ENCODE peak calls at places on chromosomes 5 and 9, in five cellular contexts. A, T, C, M and R are unnamed samples.

GRCh38 chr5:61866930-61867329 is 439.1 kb upstream of the KIF2A start:
- DNase-seq in M (no peak), T (peak; percentile 6), A (no peak), C (peak; percentile 38), R (peak; percentile 12)

GRCh38 chr5:149485655-149486615 is 65.3 kb downstream of the CSNK1A1 start:
- DNase-seq in M (peak; percentile 53), C (peak; percentile 100), T (peak; percentile 63), A (peak; percentile 34), R (peak; percentile 23)

GRCh38 chr5:51208291-51208690 is 175.0 kb upstream of the ISL1 start:
- DNase-seq in M (peak; percentile 16), T (no peak), A (no peak), C (no peak), R (no peak)

GRCh38 chr5:88145603-88146467 is 122.8 kb downstream of the TMEM161B start:
- DNase-seq in A (peak; percentile 4), T (no peak), C (no peak), M (peak; percentile 14), R (peak; percentile 7)

GRCh38 chr9:4038182-4038723 is 261.6 kb downstream of the GLIS3 start:
- DNase-seq in M (no peak), A (no peak), C (peak; percentile 53), T (no peak), R (no peak)

GRCh38 chr5:15354011-15354410 is 146.0 kb upstream of the FBXL7 start:
- DNase-seq in M (no peak), T (no peak), C (no peak), A (no peak), R (no peak)

GRCh38 chr9:109966643-109967368 is 186.8 kb downstream of the PALM2AKAP2 start:
- DNase-seq in A (no peak), T (no peak), C (no peak), M (no peak), R (no peak)

GRCh38 chr5:42583322-42583721 is 160.1 kb downstream of the GHR start:
- DNase-seq in T (peak; percentile 50), C (peak; percentile 38), M (peak; percentile 64), A (peak; percentile 37), R (peak; percentile 88)

GRCh38 chr5:171700331-171700935 is 85.2 kb upstream of the SMIM23 start:
- DNase-seq in M (no peak), T (no peak), A (no peak), C (no peak), R (no peak)

GRCh38 chr9:23674016-23674585 is 151.9 kb downstream of the ELAVL2 start:
- DNase-seq in A (no peak), M (no peak), T (no peak), C (no peak), R (no peak)

GRCh38 chr5:120108586-120109254 is 355.4 kb upstream of the PRR16 start:
- DNase-seq in C (peak; percentile 61), T (no peak), A (no peak), M (no peak), R (no peak)

GRCh38 chr5:65485405-65485804 is 3.7 kb upstream of the ADAMTS6 start:
- DNase-seq in C (no peak), M (no peak), A (no peak), T (no peak), R (no peak)

GRCh38 chr9:124818431-124819281 is 34.6 kb upstream of the WDR38 start:
- DNase-seq in C (peak; percentile 74), A (peak; percentile 71), T (no peak), M (peak; percentile 90), R (peak; percentile 44)

GRCh38 chr5:5490774-5491347 is 68.4 kb downstream of the ICE1 start:
- DNase-seq in C (no peak), T (no peak), M (no peak), A (no peak), R (no peak)

GRCh38 chr5:16489322-16489791 is 23.8 kb upstream of the ZNF622 start:
- DNase-seq in T (peak; percentile 45), C (peak; percentile 64), A (peak; percentile 54), M (peak; percentile 30), R (peak; percentile 42)

GRCh38 chr9:4604678-4605095 is 57.4 kb upstream of the PLPP6 start:
- DNase-seq in A (peak; percentile 68), T (peak; percentile 68), C (peak; percentile 59), M (peak; percentile 75), R (peak; percentile 27)

GRCh38 chr9:128972956-128973355 is 25.5 kb downstream of the NUP188 start:
- DNase-seq in T (peak; percentile 32), M (no peak), A (no peak), C (peak; percentile 91), R (no peak)

GRCh38 chr5:98569288-98569687 is 204.2 kb upstream of the RGMB start:
- DNase-seq in M (no peak), A (no peak), C (no peak), T (no peak), R (no peak)

GRCh38 chr9:5438301-5439162 is 807 bp upstream of the PLGRKT start:
- DNase-seq in M (no peak), T (no peak), A (no peak), C (peak; percentile 56), R (no peak)

GRCh38 chr5:65127181-65127901 is 354.4 kb downstream of the ADAMTS6 start:
- DNase-seq in A (no peak), T (no peak), M (no peak), C (peak; percentile 93), R (no peak)

GRCh38 chr5:174293006-174293405 is 247.5 kb downstream of the NSG2 start:
- DNase-seq in M (no peak), T (no peak), C (no peak), A (no peak), R (no peak)

GRCh38 chr5:142134333-142135010 is 25.9 kb downstream of the NDFIP1 start:
- DNase-seq in A (no peak), M (no peak), C (no peak), T (no peak), R (no peak)

GRCh38 chr5:142128675-142129208 is 20.2 kb downstream of the NDFIP1 start:
- DNase-seq in C (no peak), A (no peak), T (no peak), M (no peak), R (no peak)

GRCh38 chr5:142129447-142129846 is 20.9 kb downstream of the NDFIP1 start:
- DNase-seq in C (no peak), M (no peak), T (no peak), A (no peak), R (no peak)

GRCh38 chr5:142131394-142131793 is 22.8 kb downstream of the NDFIP1 start:
- DNase-seq in T (no peak), C (no peak), A (no peak), M (no peak), R (no peak)

GRCh38 chr5:142133382-142134206 is 25.0 kb downstream of the NDFIP1 start:
- DNase-seq in M (peak; percentile 42), T (no peak), C (no peak), A (no peak), R (no peak)
- TF ChIP-seq SMC3 in M (no peak), T (no peak), C (no peak), A (no peak), R (no peak)

DNA sequence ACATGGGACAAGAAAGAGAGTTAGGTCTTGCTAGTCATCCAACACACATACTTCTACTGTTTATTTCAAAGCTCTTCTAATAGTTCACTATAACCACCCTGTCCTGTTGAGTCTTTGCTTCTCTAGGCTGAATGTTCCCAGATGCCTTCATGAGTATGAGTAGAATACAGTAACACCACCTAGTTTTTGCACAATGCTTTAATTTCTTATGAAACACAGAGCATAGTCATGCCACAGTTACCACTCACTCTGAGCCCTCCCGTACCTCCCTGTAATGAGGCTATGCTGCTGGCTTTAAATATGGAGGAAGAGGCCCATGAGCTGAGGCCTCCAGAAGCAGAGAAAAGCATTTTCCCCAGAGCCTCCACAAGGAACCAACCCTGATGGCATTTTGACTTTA is 75.0 kb upstream of the SLC1A3 start:
- DNase-seq in T (no peak), M (no peak), C (no peak), A (no peak), R (no peak)
- TF ChIP-seq SMC3 in T (no peak), M (no peak), C (no peak), A (no peak), R (no peak)

DNA sequence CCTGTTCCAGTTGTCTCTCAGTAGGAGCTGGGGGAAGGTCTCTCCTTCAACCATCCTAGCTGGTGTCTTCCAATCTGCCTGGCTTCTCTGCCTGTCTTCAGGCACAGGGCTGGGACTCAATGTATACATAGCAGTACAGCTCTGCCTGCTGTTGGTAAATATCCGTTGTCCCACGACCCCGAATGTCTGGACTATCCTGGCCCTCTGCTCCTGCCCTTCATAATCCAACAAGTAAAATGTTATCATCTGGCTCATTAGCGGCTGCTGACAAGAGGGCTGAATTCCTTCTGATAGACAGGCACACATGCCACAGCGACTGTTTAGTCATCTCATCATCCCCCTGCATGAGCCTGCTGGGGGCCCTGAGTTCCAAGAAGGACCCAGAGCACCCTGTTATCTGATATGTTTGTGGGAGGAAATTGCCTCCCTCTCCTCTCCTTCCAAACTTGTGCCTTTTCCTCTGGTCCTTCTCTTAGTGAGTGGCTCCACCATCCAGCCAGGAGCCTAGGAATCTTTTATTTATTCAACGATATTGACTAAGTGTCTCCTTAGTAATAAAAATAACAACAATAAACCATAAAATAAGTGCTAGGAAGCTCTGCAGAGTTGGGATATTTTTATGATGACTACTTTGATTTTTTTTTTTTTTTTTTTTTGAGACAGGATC is 29.5 kb upstream of the TGFBR1 start:
- DNase-seq in A (no peak), C (peak; percentile 60), M (no peak), T (no peak), R (peak; percentile 84)
- TF ChIP-seq SMC3 in A (no peak), C (no peak), M (no peak), T (no peak), R (no peak)

GRCh38 chr9:16132513-16132912 is 579.7 kb downstream of the CCDC171 start:
- DNase-seq in T (no peak), M (no peak), A (no peak), C (peak; percentile 47), R (no peak)
- TF ChIP-seq SMC3 in T (no peak), M (no peak), A (no peak), C (no peak), R (no peak)

GRCh38 chr5:180021900-180022299 is 49.7 kb downstream of the RNF130 start:
- DNase-seq in T (no peak), A (no peak), M (no peak), C (no peak), R (no peak)

GRCh38 chr5:180026725-180027448 is 44.7 kb downstream of the RNF130 start:
- DNase-seq in A (peak; percentile 18), C (no peak), M (no peak), T (no peak), R (no peak)

GRCh38 chr5:180027449-180028089 is 44.0 kb downstream of the RNF130 start:
- DNase-seq in C (no peak), T (no peak), A (no peak), M (no peak), R (no peak)

DNA sequence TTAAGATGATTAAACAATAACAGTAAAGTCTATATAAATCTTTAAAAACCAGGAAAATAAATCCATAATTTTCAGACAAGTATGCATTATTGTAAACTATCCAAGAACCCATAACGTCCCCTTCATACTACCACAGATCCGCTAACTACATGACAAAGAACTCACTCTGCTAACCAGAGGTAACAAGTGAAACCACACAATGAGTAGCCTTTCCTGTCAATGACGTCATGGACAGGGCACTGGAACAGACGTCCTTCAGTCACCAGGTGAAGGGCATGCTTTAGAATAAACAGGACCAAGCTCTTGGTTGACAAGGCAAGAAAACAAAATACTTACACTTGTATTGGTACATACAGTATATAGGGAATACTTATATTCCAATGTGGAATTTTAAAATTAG is 45.2 kb downstream of the RNF130 start:
- DNase-seq in T (no peak), A (peak; percentile 57), M (peak; percentile 30), C (peak; percentile 67), R (peak; percentile 32)
- TF ChIP-seq SMC3 in T (no peak), A (no peak), M (no peak), C (no peak), R (no peak)